ENCODE peak calls at places on chromosomes 12 and 14, in ten cellular contexts. J is AG09319, T is mammary epithelial cell, M is left colon, W is A673, S is GM12864, R is EL, P is non-pigmented ciliary epithelial cell, C is left ventricle myocardium superior, Y is substantia nigra. G is an unnamed sample.
A peak's percentile ranks its signal among the peaks of the same experiment; 100 is the strongest.

GRCh38 chr14:32986791-32987545 is 48.3 kb downstream of the NPAS3 start:
- DNase-seq in M (no peak), W (peak; percentile 90), P (peak; percentile 32), J (no peak), R (peak; percentile 6), T (no peak), C (peak; percentile 49), S (no peak), Y (peak; percentile 72), G (no peak)

GRCh38 chr12:89707992-89708792 is 446 bp downstream of the ATP2B1 start:
- DNase-seq in R (peak; percentile 28), S (no peak), J (no peak), M (peak; percentile 26), W (peak; percentile 28), T (peak; percentile 20), P (no peak), Y (peak; percentile 43), C (peak; percentile 54), G (peak; percentile 88)

GRCh38 chr12:125070661-125071390 is 5.6 kb downstream of the AACS start:
- DNase-seq in S (no peak), M (no peak), P (no peak), Y (no peak), T (no peak), W (no peak), J (no peak), C (no peak), R (no peak), G (no peak)

GRCh38 chr14:69153848-69154208 is 909 bp upstream of the DCAF5 start:
- DNase-seq in P (no peak), M (peak; percentile 33), S (no peak), T (no peak), C (peak; percentile 47), W (no peak), Y (peak; percentile 43), R (peak; percentile 35), J (no peak), G (no peak)

GRCh38 chr14:92560106-92560865 is 46.7 kb downstream of the RIN3 start:
- DNase-seq in S (no peak), J (no peak), C (no peak), P (no peak), W (no peak), M (no peak), T (no peak), R (no peak), Y (no peak), G (no peak)

GRCh38 chr12:108633081-108633533 is 587 bp downstream of the SELPLG start:
- DNase-seq in C (no peak), J (no peak), T (no peak), R (no peak), M (no peak), Y (no peak), P (no peak), S (no peak), W (no peak), G (no peak)

GRCh38 chr12:104736307-104736706 is 221.8 kb downstream of the SLC41A2 start:
- DNase-seq in J (peak; percentile 78), S (no peak), T (no peak), P (peak; percentile 48), M (no peak), Y (no peak), R (peak; percentile 64), W (peak; percentile 27), C (no peak), G (no peak)

GRCh38 chr12:109581856-109582255 is 8.3 kb downstream of the MVK start:
- DNase-seq in S (no peak), W (no peak), J (no peak), C (no peak), P (peak; percentile 42), R (peak; percentile 57), T (peak; percentile 96), M (no peak), Y (no peak), G (no peak)

GRCh38 chr14:92093320-92093719 is 13.1 kb downstream of the ATXN3 start:
- DNase-seq in Y (no peak), R (no peak), J (no peak), C (no peak), T (no peak), W (no peak), S (no peak), P (no peak), M (no peak), G (no peak)

GRCh38 chr12:111434680-111435338 is 29.1 kb downstream of the SH2B3 start:
- DNase-seq in T (peak; percentile 32), Y (no peak), J (no peak), R (peak; percentile 69), M (peak; percentile 79), S (peak; percentile 81), P (no peak), C (peak; percentile 84), W (peak; percentile 73), G (no peak)

GRCh38 chr12:40010899-40011774 is 94.7 kb downstream of the SLC2A13 start:
- DNase-seq in S (peak; percentile 41), M (peak; percentile 56), Y (peak; percentile 21), W (peak; percentile 84), J (peak; percentile 36), T (peak; percentile 64), R (peak; percentile 67), C (no peak), P (peak; percentile 26), G (no peak)

GRCh38 chr12:52600475-52600874 is 788 bp downstream of the KRT72 start:
- DNase-seq in J (no peak), P (no peak), R (no peak), M (no peak), S (no peak), Y (no peak), W (no peak), T (no peak), C (no peak), G (peak; percentile 40)

GRCh38 chr14:74913986-74914573 is 9.0 kb downstream of the RPS6KL1 start:
- DNase-seq in M (peak; percentile 52), P (peak; percentile 42), R (peak; percentile 72), S (no peak), Y (peak; percentile 56), T (peak; percentile 57), J (peak; percentile 56), C (peak; percentile 74), W (peak; percentile 80), G (no peak)

GRCh38 chr14:95533391-95533821 is 1.4 kb upstream of the GLRX5 start:
- DNase-seq in R (peak; percentile 52), J (no peak), T (no peak), Y (no peak), S (no peak), C (no peak), W (peak; percentile 52), P (no peak), M (no peak), G (no peak)

GRCh38 chr12:89863968-89864367 is 155.3 kb upstream of the ATP2B1 start:
- DNase-seq in C (no peak), J (no peak), R (no peak), Y (no peak), P (no peak), W (peak; percentile 47), M (no peak), S (no peak), T (no peak), G (no peak)

GRCh38 chr14:104390941-104391901 is 188.3 kb upstream of the C14orf180 start:
- DNase-seq in Y (no peak), M (no peak), P (no peak), J (no peak), R (no peak), W (no peak), T (no peak), S (no peak), C (no peak), G (no peak)

GRCh38 chr12:83537428-83538053 is 850.8 kb downstream of the TMTC2 start:
- DNase-seq in P (no peak), J (no peak), T (peak; percentile 1), S (no peak), R (no peak), M (no peak), C (no peak), Y (no peak), W (no peak), G (no peak)

GRCh38 chr12:15208140-15208539 is 13.1 kb downstream of the RERG start:
- DNase-seq in R (peak; percentile 4), C (no peak), W (no peak), S (no peak), P (no peak), T (no peak), Y (no peak), J (no peak), M (no peak), G (no peak)

GRCh38 chr14:60760648-60761364 is 26.2 kb downstream of the MNAT1 start:
- DNase-seq in P (no peak), W (no peak), R (no peak), T (peak; percentile 87), M (no peak), Y (no peak), S (no peak), C (no peak), J (no peak), G (no peak)